ENCODE peak calls at places on chromosomes 13 and 19, in four cellular contexts. One of them, this sample, is unnamed. For H3K9me3, the result is how much of the 10 kb centered on the place peaks cover.

GRCh38 chr19:2270572-2271515 is 11.1 kb downstream of the PEAK3 start:
- DNase-seq in PC-9: peak
- DNase-seq in neural progenitor cell: peak
- DNase-seq in GM23248: peak
- DNase-seq in this sample: peak

GRCh38 chr19:35718345-35719041 is 690 bp downstream of the KMT2B start:
- DNase-seq in PC-9: peak
- DNase-seq in neural progenitor cell: no peak
- DNase-seq in GM23248: peak
- DNase-seq in this sample: peak

GRCh38 chr13:89363144-89363543 is 1692.0 kb downstream of the SLITRK5 start:
- DNase-seq in PC-9: no peak
- DNase-seq in neural progenitor cell: no peak
- DNase-seq in GM23248: no peak
- DNase-seq in this sample: no peak

GRCh38 chr13:23921451-23921888 is 24.2 kb upstream of the C1QTNF9B start:
- DNase-seq in PC-9: peak
- DNase-seq in neural progenitor cell: peak
- DNase-seq in GM23248: peak
- DNase-seq in this sample: no peak

GRCh38 chr19:907183-907853 is 5.7 kb downstream of the R3HDM4 start:
- DNase-seq in PC-9: no peak
- DNase-seq in neural progenitor cell: no peak
- DNase-seq in GM23248: no peak
- DNase-seq in this sample: no peak

GRCh38 chr19:32606289-32606688 is 25.3 kb downstream of the PDCD5 start:
- DNase-seq in PC-9: no peak
- DNase-seq in neural progenitor cell: no peak
- DNase-seq in GM23248: no peak
- DNase-seq in this sample: no peak

GRCh38 chr19:13521066-13521465 is 14.8 kb upstream of the CACNA1A start:
- DNase-seq in PC-9: no peak
- DNase-seq in neural progenitor cell: no peak
- DNase-seq in GM23248: peak
- DNase-seq in this sample: no peak

GRCh38 chr13:21322304-21322965 is 136.7 kb downstream of the ZDHHC20 start:
- DNase-seq in PC-9: no peak
- DNase-seq in neural progenitor cell: no peak
- DNase-seq in GM23248: no peak
- DNase-seq in this sample: no peak

GRCh38 chr13:57946361-57946760 is 314.8 kb downstream of the PCDH17 start:
- DNase-seq in PC-9: no peak
- DNase-seq in neural progenitor cell: no peak
- DNase-seq in GM23248: no peak
- DNase-seq in this sample: no peak

GRCh38 chr13:113928701-113929627 is 44.9 kb downstream of the C13orf46 start:
- DNase-seq in PC-9: no peak
- DNase-seq in neural progenitor cell: no peak
- DNase-seq in GM23248: peak
- DNase-seq in this sample: peak

GRCh38 chr19:58346961-58347929 is 6.0 kb downstream of the A1BG start:
- DNase-seq in PC-9: no peak
- DNase-seq in neural progenitor cell: peak
- DNase-seq in GM23248: peak
- DNase-seq in this sample: peak

GRCh38 chr19:4556574-4557185 is 2.8 kb downstream of the SEMA6B start:
- DNase-seq in PC-9: no peak
- DNase-seq in neural progenitor cell: peak
- DNase-seq in GM23248: peak
- DNase-seq in this sample: peak

GRCh38 chr13:32427852-32428580 is at the start of gene N4BP2L1:
- DNase-seq in PC-9: peak
- DNase-seq in neural progenitor cell: peak
- DNase-seq in GM23248: peak
- DNase-seq in this sample: peak

GRCh38 chr19:42850981-42851717 is 28.4 kb downstream of the PSG1 start:
- DNase-seq in PC-9: peak
- DNase-seq in neural progenitor cell: no peak
- DNase-seq in GM23248: peak
- DNase-seq in this sample: peak

GRCh38 chr19:42284641-42285341 is 15.7 kb downstream of the CIC start:
- DNase-seq in PC-9: no peak
- DNase-seq in neural progenitor cell: peak
- DNase-seq in GM23248: peak
- DNase-seq in this sample: no peak

GRCh38 chr19:16018106-16018755 is 58.1 kb upstream of the TPM4 start:
- DNase-seq in PC-9: no peak
- DNase-seq in neural progenitor cell: no peak
- DNase-seq in GM23248: no peak
- DNase-seq in this sample: no peak

GRCh38 chr13:60047943-60048342 is 115.8 kb downstream of the DIAPH3 start:
- DNase-seq in PC-9: no peak
- DNase-seq in neural progenitor cell: peak
- DNase-seq in GM23248: no peak
- DNase-seq in this sample: peak

GRCh38 chr13:44198826-44199225 is 174.8 kb upstream of the SERP2 start:
- DNase-seq in PC-9: peak
- DNase-seq in neural progenitor cell: no peak
- DNase-seq in GM23248: no peak
- DNase-seq in this sample: no peak

GRCh38 chr13:43298799-43299198 is 275.4 kb downstream of the DNAJC15 start:
- DNase-seq in PC-9: no peak
- DNase-seq in neural progenitor cell: no peak
- DNase-seq in GM23248: no peak
- DNase-seq in this sample: no peak

GRCh38 chr19:892243-892996 is 567 bp downstream of the MED16 start:
- DNase-seq in PC-9: no peak
- DNase-seq in neural progenitor cell: peak
- DNase-seq in GM23248: peak
- DNase-seq in this sample: peak

GRCh38 chr13:40200273-40200978 is 466.0 kb downstream of the FOXO1 start:
- DNase-seq in PC-9: no peak
- DNase-seq in neural progenitor cell: no peak
- DNase-seq in GM23248: no peak
- DNase-seq in this sample: no peak

GRCh38 chr19:40525234-40526051 is 51.2 kb upstream of the SHKBP1 start:
- DNase-seq in PC-9: no peak
- DNase-seq in neural progenitor cell: no peak
- DNase-seq in GM23248: no peak
- DNase-seq in this sample: no peak

GRCh38 chr19:46766569-46767317 is 20.5 kb upstream of the STRN4 start:
- DNase-seq in PC-9: peak
- DNase-seq in neural progenitor cell: peak
- DNase-seq in GM23248: peak
- DNase-seq in this sample: peak

GRCh38 chr19:33819875-33820781 is 23.5 kb downstream of the KCTD15 start:
- DNase-seq in PC-9: peak
- DNase-seq in neural progenitor cell: peak
- DNase-seq in GM23248: peak
- DNase-seq in this sample: peak

GRCh38 chr13:39976481-39976880 is 321.0 kb downstream of the COG6 start:
- DNase-seq in PC-9: no peak
- DNase-seq in neural progenitor cell: peak
- DNase-seq in GM23248: no peak
- DNase-seq in this sample: no peak

GRCh38 chr19:30718728-30719127 is 346.5 kb downstream of the ZNF536 start:
- DNase-seq in PC-9: no peak
- DNase-seq in neural progenitor cell: no peak
- DNase-seq in GM23248: no peak
- DNase-seq in this sample: peak

GRCh38 chr13:78215458-78215857 is 296.8 kb upstream of the EDNRB start:
- DNase-seq in PC-9: no peak
- DNase-seq in neural progenitor cell: no peak
- DNase-seq in GM23248: no peak
- DNase-seq in this sample: no peak

GRCh38 chr13:75693227-75693626 is 57.1 kb downstream of the LMO7 start:
- DNase-seq in PC-9: no peak
- DNase-seq in neural progenitor cell: no peak
- DNase-seq in GM23248: no peak
- DNase-seq in this sample: no peak

GRCh38 chr13:43170497-43170896 is 147.1 kb downstream of the DNAJC15 start:
- DNase-seq in PC-9: no peak
- DNase-seq in neural progenitor cell: peak
- DNase-seq in GM23248: no peak
- DNase-seq in this sample: no peak

GRCh38 chr13:34207872-34208271 is 389.9 kb downstream of the RFC3 start:
- DNase-seq in PC-9: no peak
- DNase-seq in neural progenitor cell: no peak
- DNase-seq in GM23248: peak
- DNase-seq in this sample: no peak
- H3K4me3 ChIP-seq in PC-9: no peak
- H3K4me3 ChIP-seq in neural progenitor cell: no peak
- H3K4me3 ChIP-seq in GM23248: peak
- H3K4me3 ChIP-seq in this sample: no peak

GRCh38 chr19:45125975-45126493 is 33.1 kb downstream of the PPP1R37 start:
- DNase-seq in PC-9: peak
- DNase-seq in neural progenitor cell: peak
- DNase-seq in GM23248: peak
- DNase-seq in this sample: peak
- H3K9me3 ChIP-seq in PC-9: under half
- H3K9me3 ChIP-seq in neural progenitor cell: under half
- H3K9me3 ChIP-seq in GM23248: under half
- H3K9me3 ChIP-seq in this sample: under half

GRCh38 chr19:50820549-50821247 is 2.9 kb downstream of the KLK1 start:
- DNase-seq in PC-9: no peak
- DNase-seq in neural progenitor cell: no peak
- DNase-seq in GM23248: no peak
- DNase-seq in this sample: no peak
- H3K4me3 ChIP-seq in PC-9: no peak
- H3K4me3 ChIP-seq in neural progenitor cell: no peak
- H3K4me3 ChIP-seq in GM23248: no peak
- H3K4me3 ChIP-seq in this sample: no peak

DNA sequence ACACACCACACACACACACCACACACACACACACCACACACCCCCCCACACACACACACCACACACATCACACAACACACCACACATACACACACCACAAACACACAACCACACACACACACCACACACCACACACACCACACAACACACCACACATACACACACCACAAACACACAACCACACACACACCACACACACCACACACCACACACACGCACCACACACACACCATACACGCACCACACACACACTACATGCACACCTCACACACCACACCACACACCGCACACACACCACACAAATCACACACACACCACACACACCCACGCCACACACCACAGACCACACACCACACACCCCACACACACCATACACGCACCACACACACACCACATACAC is 83.5 kb downstream of the ZNF557 start:
- DNase-seq in PC-9: no peak
- DNase-seq in neural progenitor cell: no peak
- DNase-seq in GM23248: no peak
- DNase-seq in this sample: peak
- H3K9me3 ChIP-seq in PC-9: under half
- H3K9me3 ChIP-seq in neural progenitor cell: under half
- H3K9me3 ChIP-seq in GM23248: under half
- H3K9me3 ChIP-seq in this sample: under half

GRCh38 chr19:18588611-18589379 is at the start of gene REX1BD:
- DNase-seq in PC-9: peak
- DNase-seq in neural progenitor cell: peak
- DNase-seq in GM23248: peak
- DNase-seq in this sample: peak

GRCh38 chr19:18587561-18587960 is 1.0 kb upstream of the REX1BD start:
- DNase-seq in PC-9: no peak
- DNase-seq in neural progenitor cell: no peak
- DNase-seq in GM23248: no peak
- DNase-seq in this sample: no peak

GRCh38 chr19:18586311-18586710 is 2.3 kb upstream of the REX1BD start:
- DNase-seq in PC-9: no peak
- DNase-seq in neural progenitor cell: no peak
- DNase-seq in GM23248: peak
- DNase-seq in this sample: no peak

GRCh38 chr19:18589380-18590272 is 1.0 kb downstream of the REX1BD start:
- DNase-seq in PC-9: peak
- DNase-seq in neural progenitor cell: peak
- DNase-seq in GM23248: peak
- DNase-seq in this sample: peak

DNA sequence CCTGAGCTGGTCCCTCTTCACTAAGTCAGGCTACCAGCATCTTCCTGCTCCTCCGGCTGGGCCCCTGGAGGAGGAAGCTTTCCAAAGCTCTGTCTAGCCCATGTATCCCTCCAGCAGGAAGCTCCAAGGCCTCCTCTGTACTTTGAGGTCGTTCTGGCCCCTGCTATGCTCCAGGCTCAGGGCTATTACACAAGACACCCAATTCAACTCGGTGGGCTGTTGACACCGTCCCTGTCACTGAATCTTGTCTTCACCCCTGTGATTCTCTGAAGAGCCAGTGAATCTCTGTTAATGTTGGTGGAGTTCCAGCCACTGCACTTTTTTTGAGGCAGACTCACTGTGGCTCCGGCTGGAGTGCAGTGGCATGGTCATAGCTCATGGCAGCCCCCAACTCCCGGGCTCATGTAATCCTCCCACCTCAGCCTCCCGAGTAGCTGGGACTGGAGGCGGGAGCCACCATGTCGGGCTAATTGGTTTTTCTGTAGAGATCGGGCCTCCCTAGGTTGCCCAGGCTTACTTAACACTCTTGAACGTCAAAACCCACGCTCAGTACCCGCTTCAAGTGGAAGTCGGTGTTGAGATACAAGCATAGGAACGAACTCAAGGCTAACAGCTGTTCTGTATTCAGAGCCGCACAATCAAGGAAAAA is 512 bp upstream of the REX1BD start:
- DNase-seq in PC-9: no peak
- DNase-seq in neural progenitor cell: no peak
- DNase-seq in GM23248: peak
- DNase-seq in this sample: peak
- H3K4me3 ChIP-seq in PC-9: peak
- H3K4me3 ChIP-seq in neural progenitor cell: peak
- H3K4me3 ChIP-seq in GM23248: peak
- H3K4me3 ChIP-seq in this sample: peak

DNA sequence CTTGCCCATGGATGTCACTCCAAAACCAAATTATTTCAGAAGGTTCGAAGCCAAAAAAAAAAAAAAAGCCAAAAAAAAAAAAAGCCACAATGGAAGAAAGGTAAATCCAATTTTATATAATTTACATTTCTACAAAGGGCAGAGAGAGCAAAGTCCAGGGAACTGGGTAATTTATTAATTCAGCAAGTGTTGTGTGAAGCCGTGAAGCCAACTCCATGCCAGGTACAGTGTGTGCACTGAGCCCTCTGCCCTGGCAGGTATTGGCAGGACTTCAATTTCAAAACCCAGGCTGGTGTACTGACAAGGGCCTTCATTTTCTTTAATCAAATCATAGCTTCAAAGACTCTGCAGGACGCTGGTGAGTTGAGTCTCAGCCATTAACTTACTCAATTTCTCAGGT is 5.5 kb upstream of the RFPL4A start:
- DNase-seq in PC-9: no peak
- DNase-seq in neural progenitor cell: no peak
- DNase-seq in GM23248: no peak
- DNase-seq in this sample: no peak
- H3K9me3 ChIP-seq in PC-9: under half
- H3K9me3 ChIP-seq in neural progenitor cell: under half
- H3K9me3 ChIP-seq in GM23248: under half
- H3K9me3 ChIP-seq in this sample: under half